ENCODE peak calls at places on chromosome 1, in four cellular contexts. G, A, D and X are unnamed samples.
A peak's percentile ranks its signal among the peaks of the same experiment; 100 is the strongest.

GRCh38 chr1:20893931-20894330 is 106.8 kb upstream of the HP1BP3 start:
- DNase-seq in G (no peak), A (no peak), D (no peak), X (no peak)

GRCh38 chr1:39301606-39302005 is 97.1 kb downstream of the MACF1 start:
- DNase-seq in G (no peak), A (no peak), D (no peak), X (no peak)

GRCh38 chr1:201631037-201631436 is 92.1 kb downstream of the NAV1 start:
- DNase-seq in G (no peak), A (no peak), D (no peak), X (no peak)

GRCh38 chr1:9410737-9411297 is 118.1 kb downstream of the SPSB1 start:
- DNase-seq in G (peak; percentile 73), A (no peak), D (peak; percentile 29), X (no peak)

GRCh38 chr1:6208723-6209660 is 3.1 kb downstream of the RNF207 start:
- DNase-seq in G (peak; percentile 48), A (peak; percentile 37), D (peak; percentile 82), X (no peak)

GRCh38 chr1:156033011-156033410 is 12.3 kb upstream of the SSR2 start:
- DNase-seq in G (no peak), A (no peak), D (no peak), X (no peak)

GRCh38 chr1:183970516-183971300 is 66.8 kb downstream of the COLGALT2 start:
- DNase-seq in G (no peak), A (no peak), D (no peak), X (no peak)

GRCh38 chr1:235775461-235775860 is 91.2 kb downstream of the LYST start:
- DNase-seq in G (no peak), A (no peak), D (no peak), X (no peak)

GRCh38 chr1:24369199-24369598 is 44.4 kb downstream of the STPG1 start:
- DNase-seq in G (no peak), A (no peak), D (no peak), X (no peak)

GRCh38 chr1:196558424-196558823 is 49.8 kb downstream of the KCNT2 start:
- DNase-seq in G (peak; percentile 20), A (no peak), D (no peak), X (no peak)

GRCh38 chr1:236484310-236484971 is 39.3 kb upstream of the LGALS8 start:
- DNase-seq in G (no peak), A (no peak), D (no peak), X (no peak)

GRCh38 chr1:41874903-41875411 is 43.8 kb downstream of the HIVEP3 start:
- DNase-seq in G (no peak), A (no peak), D (peak; percentile 34), X (no peak)

GRCh38 chr1:7538849-7539771 is 232.0 kb upstream of the VAMP3 start:
- DNase-seq in G (no peak), A (no peak), D (no peak), X (no peak)

GRCh38 chr1:66787641-66788040 is 13.4 kb downstream of the INSL5 start:
- DNase-seq in G (no peak), A (no peak), D (no peak), X (no peak)

GRCh38 chr1:37410815-37411214 is 63.6 kb upstream of the ZC3H12A start:
- DNase-seq in G (no peak), A (peak; percentile 72), D (peak; percentile 86), X (no peak)

GRCh38 chr1:236608930-236609726 is 4.8 kb upstream of the HEATR1 start:
- DNase-seq in G (peak; percentile 32), A (peak; percentile 48), D (peak; percentile 72), X (no peak)

GRCh38 chr1:160621633-160622413 is 25.0 kb downstream of the SLAMF1 start:
- DNase-seq in G (no peak), A (no peak), D (no peak), X (no peak)

GRCh38 chr1:51570063-51570720 is 46.7 kb upstream of the OSBPL9 start:
- DNase-seq in G (peak; percentile 43), A (no peak), D (no peak), X (no peak)

GRCh38 chr1:36211841-36212240 is 12.4 kb upstream of the THRAP3 start:
- DNase-seq in G (peak; percentile 39), A (no peak), D (no peak), X (no peak)

GRCh38 chr1:48693180-48693579 is 83.5 kb downstream of the BEND5 start:
- DNase-seq in G (no peak), A (no peak), D (no peak), X (no peak)

GRCh38 chr1:157852476-157852875 is 10.9 kb upstream of the CD5L start:
- DNase-seq in G (no peak), A (no peak), D (no peak), X (no peak)

GRCh38 chr1:234322979-234323378 is 50.3 kb upstream of the COA6 start:
- DNase-seq in G (peak; percentile 15), A (peak; percentile 24), D (peak; percentile 81), X (no peak)

GRCh38 chr1:157112186-157112867 is 12.7 kb upstream of the ETV3L start:
- DNase-seq in G (no peak), A (no peak), D (no peak), X (no peak)

GRCh38 chr1:65939636-65940035 is 146.9 kb downstream of the PDE4B start:
- DNase-seq in G (no peak), A (no peak), D (no peak), X (no peak)

GRCh38 chr1:57857809-57858208 is 433.9 kb upstream of the DAB1 start:
- DNase-seq in G (no peak), A (no peak), D (no peak), X (no peak)

GRCh38 chr1:58251415-58252073 is 295.0 kb downstream of the OMA1 start:
- DNase-seq in G (no peak), A (peak; percentile 21), D (peak; percentile 61), X (no peak)

GRCh38 chr1:234978397-234979291 is 150.0 kb downstream of the TOMM20 start:
- DNase-seq in G (peak; percentile 97), A (no peak), D (no peak), X (no peak)

GRCh38 chr1:16166117-16166516 is 10.2 kb upstream of the EPHA2 start:
- DNase-seq in G (no peak), A (no peak), D (no peak), X (no peak)

GRCh38 chr1:17588048-17588781 is 48.7 kb downstream of the ARHGEF10L start:
- DNase-seq in G (peak; percentile 91), A (no peak), D (peak; percentile 39), X (no peak)

GRCh38 chr1:119160851-119161250 is 20.4 kb upstream of the WARS2 start:
- DNase-seq in G (no peak), A (no peak), D (no peak), X (no peak)

GRCh38 chr1:116164056-116164889 is 53.1 kb downstream of the MAB21L3 start:
- DNase-seq in G (no peak), A (no peak), D (no peak), X (no peak)

GRCh38 chr1:63777965-63778880 is 4.4 kb downstream of the ROR1 start:
- DNase-seq in G (no peak), A (no peak), D (no peak), X (no peak)

GRCh38 chr1:183995322-183996035 is 42.0 kb downstream of the COLGALT2 start:
- DNase-seq in G (no peak), A (no peak), D (peak; percentile 13), X (no peak)

DNA sequence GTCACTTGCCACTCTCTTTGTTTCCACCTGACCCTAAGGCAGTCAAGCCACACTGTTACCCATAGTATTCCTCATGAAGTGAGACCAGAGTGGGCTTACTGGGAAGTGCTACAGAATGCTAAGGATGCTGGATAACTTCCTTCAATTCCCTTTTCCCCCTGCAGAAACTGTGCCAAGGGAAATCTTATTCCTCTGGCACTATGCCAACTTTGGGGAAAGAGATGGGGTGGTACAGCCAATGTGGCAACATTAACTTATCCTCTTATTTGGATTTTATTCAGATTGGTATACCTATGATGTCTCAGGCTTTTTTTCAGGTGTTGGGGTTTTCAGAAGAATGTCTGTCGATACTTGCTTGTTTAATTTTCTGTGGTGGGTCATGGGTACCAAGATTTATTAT is 599.4 kb upstream of the PBX1 start:
- DNase-seq in G (no peak), A (no peak), D (no peak), X (no peak)
- H3K9me3 ChIP-seq in G (no peaks in the 10 kb centered on the region), A (no peaks in the 10 kb centered on the region), D (no peaks in the 10 kb centered on the region), X (peaks cover 5% of the 10 kb centered on the region)

GRCh38 chr1:244573768-244574167 is 79.2 kb upstream of the DESI2 start:
- DNase-seq in G (no peak), A (no peak), D (no peak), X (no peak)

DNA sequence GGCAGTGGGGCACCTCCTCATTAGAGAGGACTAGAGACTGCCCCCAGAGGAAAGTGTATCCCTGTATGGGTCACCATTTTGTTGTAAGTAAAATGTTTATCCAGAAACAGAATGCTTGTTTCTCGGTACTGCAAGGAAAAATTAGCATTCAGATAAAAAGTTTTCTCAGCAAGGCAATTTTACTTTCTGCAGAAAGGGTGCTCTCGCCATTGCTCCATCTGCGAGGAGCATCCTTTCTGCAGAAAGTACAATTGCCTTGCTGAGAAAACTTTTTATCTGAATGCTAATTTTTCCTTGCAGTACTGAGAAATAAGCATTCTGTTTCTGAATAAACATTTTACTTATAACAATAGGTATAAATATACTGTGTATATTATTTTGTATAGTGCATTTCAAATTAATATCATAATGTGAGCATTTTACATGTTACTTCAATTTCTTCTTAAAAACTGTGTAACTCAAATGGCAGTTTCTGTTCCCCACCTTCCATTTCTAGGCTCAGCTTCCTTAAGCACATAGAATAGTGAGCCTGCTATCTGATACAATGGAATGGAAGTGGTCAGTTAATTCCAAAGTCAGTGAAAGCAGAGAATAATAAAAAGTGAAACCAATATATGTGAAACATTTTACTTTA is 76.5 kb upstream of the DESI2 start:
- DNase-seq in G (no peak), A (no peak), D (no peak), X (no peak)
- H3K9me3 ChIP-seq in G (peaks cover 7% of the 10 kb centered on the region), A (peaks cover 35% of the 10 kb centered on the region), D (no peaks in the 10 kb centered on the region), X (peaks cover 47% of the 10 kb centered on the region)

GRCh38 chr1:164723296-164723731 is 164.3 kb downstream of the PBX1 start:
- DNase-seq in G (no peak), A (no peak), D (no peak), X (no peak)
- H3K9me3 ChIP-seq in G (no peaks in the 10 kb centered on the region), A (peaks cover 9% of the 10 kb centered on the region), D (no peaks in the 10 kb centered on the region), X (no peaks in the 10 kb centered on the region)

GRCh38 chr1:174209347-174210187 is 50.2 kb downstream of the RABGAP1L start:
- DNase-seq in G (no peak), A (no peak), D (no peak), X (no peak)
- H3K9me3 ChIP-seq in G (no peaks in the 10 kb centered on the region), A (peaks cover 14% of the 10 kb centered on the region), D (no peaks in the 10 kb centered on the region), X (no peaks in the 10 kb centered on the region)

DNA sequence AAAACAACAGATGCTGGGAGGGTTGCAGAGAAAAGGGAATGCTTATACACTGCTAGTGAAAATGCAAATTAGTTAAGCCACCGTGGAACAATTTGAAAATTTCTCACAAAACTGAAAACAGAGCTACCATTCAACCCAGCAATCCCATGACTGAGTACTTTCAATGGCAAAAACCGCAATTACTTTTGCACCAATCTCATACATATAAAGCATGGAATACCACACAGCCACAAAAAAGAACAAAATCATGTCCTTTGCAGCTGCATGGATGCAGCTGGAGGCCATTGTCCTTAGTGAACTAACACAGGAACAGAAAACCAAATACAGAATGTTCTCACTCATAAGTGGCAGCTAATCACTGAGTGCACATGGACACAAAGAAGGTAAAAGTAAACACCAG is 6.3 kb upstream of the OR2T8 start:
- DNase-seq in G (no peak), A (no peak), D (no peak), X (no peak)
- H3K9me3 ChIP-seq in G (no peaks in the 10 kb centered on the region), A (no peaks in the 10 kb centered on the region), D (peaks cover 28% of the 10 kb centered on the region), X (no peaks in the 10 kb centered on the region)

GRCh38 chr1:3914911-3915310 is 14.8 kb upstream of the C1orf174 start:
- DNase-seq in G (no peak), A (no peak), D (no peak), X (no peak)
- H3K9me3 ChIP-seq in G (no peaks in the 10 kb centered on the region), A (no peaks in the 10 kb centered on the region), D (no peaks in the 10 kb centered on the region), X (no peaks in the 10 kb centered on the region)